ENCODE peak calls at places on chromosomes 2 and 18, in eight cellular contexts. F is lower lobe of right lung, A is SJSA1, B is cardiac muscle cell, I is adrenal gland, V is H9, Z is endothelial cell of umbilical vein, Y is upper lobe of right lung. W is an unnamed sample. For H3K9me3 and H3K4me1, the result is how much of the 10 kb centered on the place peaks cover.

GRCh38 chr2:176709541-176709951 is 440.3 kb downstream of the MTX2 start:
- DNase-seq in F (no peak), A (no peak), B (peak), I (no peak), V (no peak), Z (peak), Y (no peak), W (no peak)

GRCh38 chr2:133993160-133993559 is 260.7 kb upstream of the MGAT5 start:
- DNase-seq in F (no peak), A (no peak), B (no peak), I (no peak), V (no peak), Z (no peak), Y (no peak), W (no peak)

GRCh38 chr2:235940330-235940729 is 227.9 kb downstream of the GBX2 start:
- DNase-seq in F (no peak), A (peak), B (peak), I (peak), V (no peak), Z (no peak), Y (no peak), W (peak)

GRCh38 chr2:23520256-23520655 is 135.3 kb downstream of the KLHL29 start:
- DNase-seq in F (no peak), A (no peak), B (no peak), I (no peak), V (no peak), Z (no peak), Y (no peak), W (no peak)

GRCh38 chr2:42810126-42810970 is 18.0 kb upstream of the HAAO start:
- DNase-seq in F (peak), A (peak), B (peak), I (peak), V (peak), Z (peak), Y (peak), W (peak)

GRCh38 chr18:51054764-51055163 is 24.8 kb downstream of the SMAD4 start:
- DNase-seq in F (no peak), A (no peak), B (peak), I (no peak), V (no peak), Z (no peak), Y (no peak), W (no peak)

GRCh38 chr2:223697921-223698645 is 95.9 kb upstream of the SCG2 start:
- DNase-seq in F (no peak), A (no peak), B (no peak), I (no peak), V (no peak), Z (peak), Y (no peak), W (no peak)

GRCh38 chr2:216915548-216916128 is 55.8 kb upstream of the TNP1 start:
- DNase-seq in F (no peak), A (no peak), B (no peak), I (no peak), V (no peak), Z (no peak), Y (no peak), W (no peak)

GRCh38 chr2:237310515-237311114 is 103.3 kb downstream of the COL6A3 start:
- DNase-seq in F (no peak), A (no peak), B (no peak), I (no peak), V (no peak), Z (no peak), Y (no peak), W (no peak)

GRCh38 chr2:217286833-217287232 is 427.0 kb upstream of the TNP1 start:
- DNase-seq in F (no peak), A (no peak), B (peak), I (no peak), V (no peak), Z (no peak), Y (no peak), W (no peak)

GRCh38 chr2:132585982-132586608 is 83.9 kb downstream of the LYPD1 start:
- DNase-seq in F (no peak), A (no peak), B (no peak), I (no peak), V (no peak), Z (no peak), Y (no peak), W (no peak)

GRCh38 chr2:203574824-203575223 is 39.7 kb upstream of the RAPH1 start:
- DNase-seq in F (no peak), A (no peak), B (no peak), I (no peak), V (no peak), Z (no peak), Y (no peak), W (no peak)

GRCh38 chr2:64214281-64215115 is 70.3 kb upstream of the PELI1 start:
- DNase-seq in F (no peak), A (no peak), B (no peak), I (no peak), V (no peak), Z (no peak), Y (no peak), W (peak)

GRCh38 chr2:217653240-217653639 is 349.6 kb downstream of the TNS1 start:
- DNase-seq in F (peak), A (peak), B (peak), I (peak), V (no peak), Z (peak), Y (peak), W (no peak)

GRCh38 chr2:236674238-236674637 is 104.6 kb downstream of the ACKR3 start:
- DNase-seq in F (no peak), A (peak), B (no peak), I (no peak), V (peak), Z (no peak), Y (no peak), W (no peak)

GRCh38 chr2:112682101-112682500 is 36.4 kb downstream of the SLC20A1 start:
- DNase-seq in F (no peak), A (no peak), B (no peak), I (no peak), V (no peak), Z (no peak), Y (no peak), W (peak)

GRCh38 chr2:230128943-230129342 is 60.2 kb upstream of the SLC16A14 start:
- DNase-seq in F (no peak), A (no peak), B (peak), I (peak), V (no peak), Z (no peak), Y (no peak), W (no peak)

GRCh38 chr2:184577056-184577455 is 21.3 kb upstream of the ZNF804A start:
- DNase-seq in F (no peak), A (no peak), B (no peak), I (no peak), V (no peak), Z (no peak), Y (no peak), W (no peak)

GRCh38 chr2:7884338-7884737 is 797.5 kb upstream of the ID2 start:
- DNase-seq in F (no peak), A (no peak), B (no peak), I (no peak), V (no peak), Z (no peak), Y (no peak), W (no peak)

GRCh38 chr2:208830203-208830602 is 423.6 kb downstream of the PTH2R start:
- DNase-seq in F (no peak), A (no peak), B (no peak), I (no peak), V (no peak), Z (no peak), Y (no peak), W (no peak)

GRCh38 chr2:54763636-54764291 is 40.3 kb downstream of the EML6 start:
- DNase-seq in F (no peak), A (no peak), B (no peak), I (no peak), V (peak), Z (no peak), Y (no peak), W (no peak)

DNA sequence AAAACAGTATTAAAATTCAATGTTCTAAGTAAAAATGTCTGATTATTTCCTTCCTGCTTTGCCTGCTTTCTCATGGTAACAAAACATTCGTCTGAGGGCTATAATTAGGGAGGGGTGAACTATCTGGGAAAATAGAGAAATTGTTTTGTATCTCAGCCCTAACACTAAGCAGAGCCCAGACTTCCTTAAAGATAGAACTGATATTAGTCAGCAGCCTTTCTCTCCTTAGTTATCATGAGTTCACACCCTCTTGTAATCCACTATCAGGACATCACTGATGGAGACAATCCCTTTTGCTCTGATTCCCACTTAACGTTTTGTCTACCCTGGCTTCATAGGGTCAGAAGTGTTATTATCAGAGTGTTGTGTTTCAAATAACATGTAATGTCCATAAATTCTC is 701.1 kb upstream of the ZEB2 start:
- DNase-seq in F (no peak), A (no peak), B (no peak), I (no peak), V (no peak), Z (peak), Y (no peak), W (no peak)
- H3K9me3 ChIP-seq in F (under half), A (under half), B (under half), I (under half), V (under half), Z (under half), Y (under half), W (under half)

GRCh38 chr2:71003396-71003795 is 8.7 kb upstream of the TEX261 start:
- DNase-seq in F (no peak), A (no peak), B (no peak), I (no peak), V (no peak), Z (no peak), Y (no peak), W (no peak)

GRCh38 chr2:71005271-71006202 is 10.9 kb upstream of the TEX261 start:
- DNase-seq in F (no peak), A (no peak), B (no peak), I (no peak), V (no peak), Z (no peak), Y (peak), W (no peak)

GRCh38 chr2:71004857-71005256 is 10.2 kb upstream of the TEX261 start:
- DNase-seq in F (no peak), A (no peak), B (no peak), I (no peak), V (no peak), Z (no peak), Y (peak), W (no peak)

GRCh38 chr2:71006287-71006686 is 11.6 kb upstream of the TEX261 start:
- DNase-seq in F (no peak), A (no peak), B (no peak), I (no peak), V (no peak), Z (no peak), Y (no peak), W (no peak)

DNA sequence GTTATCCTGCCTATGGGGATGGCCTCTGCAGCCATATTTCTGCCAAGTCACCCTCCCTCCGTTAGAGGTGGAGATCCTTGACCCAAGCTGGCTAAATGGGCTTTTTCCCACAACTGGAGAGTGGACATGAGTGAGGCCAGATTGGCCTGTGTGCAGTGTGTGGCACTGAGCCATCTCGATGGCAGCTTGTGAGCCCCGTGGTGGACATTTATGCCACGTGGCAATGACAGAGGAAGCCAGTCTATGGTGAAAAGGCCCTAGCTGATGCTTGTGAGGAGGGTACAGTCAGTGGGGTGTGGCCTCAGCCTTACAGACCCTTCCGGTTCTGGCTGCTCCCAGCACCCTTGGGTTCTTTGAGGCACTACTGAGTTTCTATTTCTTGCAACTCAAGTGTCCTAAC is 9.7 kb upstream of the TEX261 start:
- DNase-seq in F (no peak), A (no peak), B (no peak), I (no peak), V (no peak), Z (no peak), Y (peak), W (no peak)
- H3K4me1 ChIP-seq in F (under half), A (under half), B (under half), I (under half), V (under half), Z (under half), Y (under half), W (under half)

GRCh38 chr2:71465961-71466300 is 12.6 kb downstream of the DYSF start:
- DNase-seq in F (no peak), A (no peak), B (no peak), I (no peak), V (no peak), Z (no peak), Y (no peak), W (no peak)
- H3K9me3 ChIP-seq in F (under half), A (under half), B (under half), I (under half), V (under half), Z (under half), Y (under half), W (under half)

GRCh38 chr2:174613545-174613944 is 15.9 kb upstream of the WIPF1 start:
- DNase-seq in F (no peak), A (no peak), B (no peak), I (no peak), V (no peak), Z (no peak), Y (no peak), W (no peak)
- H3K4me1 ChIP-seq in F (under half), A (under half), B (under half), I (under half), V (under half), Z (under half), Y (under half), W (under half)

GRCh38 chr2:79729532-79729931 is 216.7 kb downstream of the CTNNA2 start:
- DNase-seq in F (no peak), A (no peak), B (no peak), I (no peak), V (no peak), Z (no peak), Y (no peak), W (no peak)

GRCh38 chr2:79721966-79722365 is 209.1 kb downstream of the CTNNA2 start:
- DNase-seq in F (no peak), A (no peak), B (no peak), I (no peak), V (no peak), Z (no peak), Y (no peak), W (no peak)

DNA sequence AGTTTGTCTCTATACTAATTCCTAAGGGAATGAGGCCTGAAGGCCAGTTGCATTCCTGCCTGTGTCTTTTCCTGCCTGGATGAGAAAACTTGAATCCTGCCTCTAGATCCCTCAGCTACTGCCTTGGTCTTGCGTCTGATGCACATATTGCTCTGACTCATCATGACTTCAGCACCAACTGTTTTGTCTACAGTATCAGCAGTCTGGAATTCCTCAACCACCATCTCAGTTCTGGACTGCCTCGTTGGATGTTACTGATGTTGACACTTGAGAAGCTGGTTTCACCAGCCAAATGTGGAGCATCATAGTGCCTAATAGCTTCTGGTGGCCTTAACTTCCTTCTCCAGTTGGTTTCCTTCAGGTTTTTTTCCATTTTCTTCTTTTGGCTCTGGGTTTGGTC is 211.0 kb downstream of the CTNNA2 start:
- DNase-seq in F (no peak), A (peak), B (no peak), I (no peak), V (no peak), Z (no peak), Y (no peak), W (no peak)
- H3K9me3 ChIP-seq in F (under half), A (under half), B (under half), I (under half), V (under half), Z (under half), Y (under half), W (under half)

GRCh38 chr2:9617296-9617695 is 13.5 kb downstream of the YWHAQ start:
- DNase-seq in F (no peak), A (no peak), B (no peak), I (no peak), V (no peak), Z (no peak), Y (no peak), W (no peak)

GRCh38 chr2:9617749-9618148 is 13.0 kb downstream of the YWHAQ start:
- DNase-seq in F (no peak), A (no peak), B (peak), I (no peak), V (no peak), Z (no peak), Y (no peak), W (no peak)

GRCh38 chr2:9614562-9614961 is 16.2 kb downstream of the YWHAQ start:
- DNase-seq in F (no peak), A (no peak), B (no peak), I (no peak), V (no peak), Z (no peak), Y (no peak), W (no peak)

GRCh38 chr2:9610781-9611548 is 19.8 kb downstream of the YWHAQ start:
- DNase-seq in F (no peak), A (no peak), B (no peak), I (no peak), V (no peak), Z (no peak), Y (no peak), W (no peak)

GRCh38 chr2:9613291-9613690 is 17.5 kb downstream of the YWHAQ start:
- DNase-seq in F (no peak), A (no peak), B (peak), I (no peak), V (no peak), Z (no peak), Y (no peak), W (no peak)
- H3K4me1 ChIP-seq in F (half or more), A (under half), B (under half), I (under half), V (under half), Z (under half), Y (under half), W (half or more)

DNA sequence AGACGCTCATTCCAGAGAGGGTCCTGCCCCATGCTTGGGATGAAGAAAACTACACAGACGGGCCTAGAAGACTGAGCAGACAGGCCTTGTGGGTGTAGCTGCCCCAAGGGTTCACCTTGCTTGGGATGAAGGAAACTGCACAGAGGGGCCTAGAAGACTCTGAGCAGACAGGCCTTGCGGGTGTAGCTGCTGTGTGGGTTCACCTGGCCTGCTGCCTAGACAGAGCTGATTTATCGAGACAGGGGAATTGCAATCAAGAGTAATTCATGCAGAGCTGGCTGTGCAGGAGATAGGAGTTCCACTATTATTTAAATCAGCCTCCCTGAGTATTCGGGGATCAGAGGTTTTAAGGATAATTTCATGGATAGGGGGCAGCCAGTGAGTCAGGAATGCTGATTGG is 341.3 kb downstream of the GALR1 start:
- DNase-seq in F (no peak), A (no peak), B (no peak), I (no peak), V (no peak), Z (no peak), Y (no peak), W (no peak)
- H3K9me3 ChIP-seq in F (under half), A (under half), B (under half), I (under half), V (under half), Z (under half), Y (under half), W (under half)

GRCh38 chr2:156472686-156473085 is 36.5 kb downstream of the GPD2 start:
- DNase-seq in F (no peak), A (no peak), B (no peak), I (no peak), V (no peak), Z (no peak), Y (no peak), W (no peak)

GRCh38 chr2:156473445-156473844 is 37.3 kb downstream of the GPD2 start:
- DNase-seq in F (no peak), A (no peak), B (no peak), I (no peak), V (no peak), Z (no peak), Y (no peak), W (no peak)

GRCh38 chr2:156471772-156472171 is 35.6 kb downstream of the GPD2 start:
- DNase-seq in F (no peak), A (no peak), B (no peak), I (no peak), V (no peak), Z (no peak), Y (no peak), W (no peak)

GRCh38 chr2:156474316-156474715 is 38.1 kb downstream of the GPD2 start:
- DNase-seq in F (no peak), A (no peak), B (no peak), I (no peak), V (no peak), Z (no peak), Y (no peak), W (no peak)

GRCh38 chr2:156470975-156471583 is 34.9 kb downstream of the GPD2 start:
- DNase-seq in F (no peak), A (no peak), B (no peak), I (no peak), V (no peak), Z (peak), Y (no peak), W (no peak)
- H3K4me1 ChIP-seq in F (under half), A (under half), B (under half), I (under half), V (under half), Z (under half), Y (under half), W (half or more)

DNA sequence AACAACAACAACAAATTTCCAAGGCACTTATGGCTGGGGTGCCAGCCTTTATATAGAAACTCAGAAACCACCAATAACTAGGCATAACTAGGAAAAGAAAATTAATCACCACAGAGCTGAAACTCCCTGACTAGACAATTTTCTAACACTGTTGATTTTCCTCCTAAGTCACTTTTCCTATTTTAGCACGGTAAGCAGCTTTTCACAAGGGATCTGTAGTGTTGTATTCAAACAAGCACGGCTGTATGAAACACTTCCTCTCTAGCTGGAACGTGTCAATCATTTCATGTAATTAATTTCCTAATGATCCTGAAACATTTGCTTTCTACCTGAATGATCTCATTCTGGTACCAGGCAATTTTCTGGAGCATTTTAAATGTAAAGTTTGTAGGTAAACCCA is 645.0 kb downstream of the IRS1 start:
- DNase-seq in F (no peak), A (no peak), B (no peak), I (no peak), V (no peak), Z (no peak), Y (no peak), W (no peak)
- H3K9me3 ChIP-seq in F (under half), A (under half), B (under half), I (under half), V (under half), Z (under half), Y (under half), W (under half)

GRCh38 chr2:126971481-126972271 is 73.0 kb downstream of the TEX51 start:
- DNase-seq in F (peak), A (peak), B (peak), I (peak), V (peak), Z (peak), Y (peak), W (peak)
- H3K4me1 ChIP-seq in F (under half), A (under half), B (under half), I (under half), V (under half), Z (under half), Y (under half), W (under half)

W was measured in left lung.